ENCODE peak calls at places on chromosomes 13 and 19, in eight cellular contexts. R is astrocyte of the hippocampus; C is Calu3; E is nephron progenitor cell; W is non-pigmented ciliary epithelial cell; B is NCI-H69; L is pancreas; G is stimulated activated CD4-positive, alpha-beta T cell treated with anti-CD3 and anti-CD28 coated beads, Interleukin-15, amount 100 ng/mL, for 1 hour. X is an unnamed sample.

GRCh38 chr19:53892981-53893325 is 11.0 kb downstream of the PRKCG start:
- DNase-seq in R (no peak), C (no peak), E (peak), W (no peak), B (peak), L (no peak), G (no peak), X (no peak)

GRCh38 chr13:114081761-114082681 is 50.4 kb downstream of the RASA3 start:
- DNase-seq in R (no peak), C (no peak), E (no peak), W (no peak), B (peak), L (peak), G (no peak), X (no peak)

GRCh38 chr19:45245334-45245787 is at the start of gene EXOC3L2:
- DNase-seq in R (no peak), C (no peak), E (no peak), W (no peak), B (no peak), L (no peak), G (no peak), X (no peak)

GRCh38 chr13:102726430-102726829 is 31.6 kb upstream of the METTL21C start:
- DNase-seq in R (no peak), C (no peak), E (no peak), W (no peak), B (peak), L (no peak), G (no peak), X (no peak)

GRCh38 chr19:5026706-5027273 is 57.9 kb downstream of the KDM4B start:
- DNase-seq in R (no peak), C (no peak), E (no peak), W (no peak), B (no peak), L (no peak), G (no peak), X (no peak)

GRCh38 chr13:52053460-52053859 is 29.0 kb downstream of the UTP14C start:
- DNase-seq in R (no peak), C (no peak), E (no peak), W (no peak), B (no peak), L (no peak), G (no peak), X (no peak)

GRCh38 chr19:54320271-54320670 is 7.3 kb upstream of the LILRA5 start:
- DNase-seq in R (no peak), C (no peak), E (no peak), W (no peak), B (no peak), L (no peak), G (no peak), X (no peak)

GRCh38 chr13:28718186-28718537 is 608 bp downstream of the SLC46A3 start:
- DNase-seq in R (no peak), C (no peak), E (no peak), W (no peak), B (no peak), L (no peak), G (no peak), X (no peak)

GRCh38 chr13:77507931-77508776 is 27.4 kb upstream of the SCEL start:
- DNase-seq in R (peak), C (peak), E (no peak), W (peak), B (peak), L (no peak), G (no peak), X (peak)

GRCh38 chr13:28953714-28954113 is 133.6 kb downstream of the MTUS2 start:
- DNase-seq in R (no peak), C (no peak), E (no peak), W (no peak), B (no peak), L (no peak), G (no peak), X (no peak)

GRCh38 chr19:27885361-27885760 is 1327.6 kb downstream of the UQCRFS1 start:
- DNase-seq in R (no peak), C (no peak), E (no peak), W (no peak), B (no peak), L (no peak), G (no peak), X (no peak)

GRCh38 chr13:73070451-73070850 is 11.6 kb downstream of the KLF5 start:
- DNase-seq in R (no peak), C (no peak), E (no peak), W (no peak), B (no peak), L (no peak), G (no peak), X (no peak)

GRCh38 chr19:19997656-19998268 is 41.5 kb downstream of the ZNF682 start:
- DNase-seq in R (no peak), C (no peak), E (peak), W (no peak), B (peak), L (peak), G (no peak), X (no peak)

GRCh38 chr19:43777163-43777700 is 3.5 kb downstream of the KCNN4 start:
- DNase-seq in R (peak), C (peak), E (no peak), W (no peak), B (peak), L (no peak), G (no peak), X (no peak)

GRCh38 chr13:91368676-91369425 is 21.4 kb downstream of the MIR17HG start:
- DNase-seq in R (peak), C (no peak), E (no peak), W (no peak), B (no peak), L (no peak), G (no peak), X (no peak)

GRCh38 chr13:109385161-109385560 is 401.2 kb downstream of the IRS2 start:
- DNase-seq in R (peak), C (no peak), E (no peak), W (no peak), B (no peak), L (no peak), G (no peak), X (peak)

GRCh38 chr13:113902956-113903355 is 39.1 kb upstream of the GAS6 start:
- DNase-seq in R (no peak), C (no peak), E (no peak), W (no peak), B (no peak), L (no peak), G (no peak), X (no peak)